ENCODE peak calls at places on chromosomes 16 and 17, in eight cellular contexts. M is H54; T is NCI-H1694; X is stimulated activated CD4-positive, alpha-beta T cell treated with anti-CD3 and anti-CD28 coated beads, TNF-alpha, amount 100 ng/mL, for 48 hours; J is activated T-cell treated with anti-CD3 and anti-CD28 coated beads, Interleukin-2, amount 50 U/mL, for 72 hours; W is activated naive CD8-positive, alpha-beta T cell treated with anti-CD3 and anti-CD28 coated beads, Interleukin-2, amount 50 U/mL, for 16 hours; K is adipocyte; S is NCI-H1436. Q is an unnamed sample.

GRCh38 chr17:15480209-15480608 is 12.8 kb upstream of the CDRT4 start:
- DNase-seq in S (no peak), M (no peak), T (no peak), K (no peak), W (no peak), J (no peak), X (no peak), Q (no peak)

GRCh38 chr17:73068322-73069153 is 23.9 kb downstream of the SLC39A11 start:
- DNase-seq in T (no peak), M (no peak), X (no peak), S (peak), K (peak), W (no peak), J (no peak), Q (peak)

GRCh38 chr16:87074635-87075318 is 242.4 kb downstream of the C16orf95 start:
- DNase-seq in W (no peak), S (no peak), X (no peak), M (no peak), T (no peak), K (no peak), J (no peak), Q (no peak)

GRCh38 chr17:35804658-35805192 is 4.6 kb upstream of the TAF15 start:
- DNase-seq in S (peak), T (peak), M (peak), K (peak), J (peak), X (no peak), W (no peak), Q (peak)

GRCh38 chr17:42744283-42744805 is 496 bp downstream of the EZH1 start:
- DNase-seq in X (peak), M (peak), J (peak), T (peak), W (peak), S (peak), K (peak), Q (peak)

GRCh38 chr16:86002178-86002577 is 103.2 kb downstream of the IRF8 start:
- DNase-seq in T (no peak), M (no peak), J (no peak), W (no peak), S (no peak), X (no peak), K (no peak), Q (no peak)

GRCh38 chr17:17495448-17496188 is 577 bp downstream of the RASD1 start:
- DNase-seq in W (no peak), X (no peak), T (no peak), K (no peak), J (peak), M (no peak), S (no peak), Q (no peak)

GRCh38 chr17:72790194-72790593 is 302.3 kb downstream of the SLC39A11 start:
- DNase-seq in J (no peak), W (no peak), S (no peak), K (no peak), T (no peak), X (no peak), M (no peak), Q (no peak)

GRCh38 chr17:45314761-45315549 is 1.9 kb downstream of the MAP3K14 start:
- DNase-seq in X (no peak), T (no peak), S (no peak), W (no peak), J (peak), M (no peak), K (peak), Q (no peak)

GRCh38 chr17:34527908-34528470 is 51.4 kb upstream of the TMEM132E start:
- DNase-seq in M (no peak), J (no peak), T (no peak), X (no peak), K (no peak), S (no peak), W (no peak), Q (peak)

GRCh38 chr16:74601131-74601871 is 5.6 kb downstream of the GLG1 start:
- DNase-seq in X (no peak), J (peak), M (no peak), T (no peak), W (peak), K (no peak), S (no peak), Q (no peak)

GRCh38 chr17:43880420-43880991 is 26.8 kb downstream of the MPP2 start:
- DNase-seq in K (peak), J (peak), X (peak), W (peak), M (peak), T (peak), S (peak), Q (peak)

GRCh38 chr17:81082177-81083073 is 47.5 kb downstream of the BAIAP2 start:
- DNase-seq in T (no peak), X (no peak), K (no peak), M (no peak), J (no peak), W (no peak), S (no peak), Q (no peak)

GRCh38 chr16:87706278-87707000 is 59.3 kb downstream of the KLHDC4 start:
- DNase-seq in X (no peak), T (no peak), M (no peak), S (no peak), W (no peak), J (no peak), K (no peak), Q (no peak)

GRCh38 chr17:69857412-69857835 is 217.6 kb upstream of the KCNJ16 start:
- DNase-seq in X (no peak), K (peak), J (no peak), M (no peak), W (no peak), T (no peak), S (no peak), Q (no peak)

GRCh38 chr17:16925461-16926060 is 46.4 kb downstream of the TNFRSF13B start:
- DNase-seq in W (no peak), J (no peak), T (no peak), X (no peak), K (no peak), M (no peak), S (no peak), Q (no peak)

GRCh38 chr17:62805234-62805633 is 2.9 kb downstream of the MARCHF10 start:
- DNase-seq in T (no peak), S (no peak), J (no peak), W (no peak), X (no peak), K (no peak), M (no peak), Q (no peak)

GRCh38 chr16:72590179-72590937 is 418.4 kb upstream of the PMFBP1 start:
- DNase-seq in J (no peak), W (no peak), T (no peak), S (no peak), K (no peak), M (no peak), X (no peak), Q (peak)

GRCh38 chr17:67375761-67376160 is 1.3 kb upstream of the PITPNC1 start:
- DNase-seq in T (no peak), K (no peak), M (no peak), S (no peak), W (no peak), X (no peak), J (no peak), Q (no peak)

GRCh38 chr17:8163978-8164814 is 1.4 kb upstream of the VAMP2 start:
- DNase-seq in J (peak), S (peak), W (no peak), M (no peak), X (peak), T (peak), K (peak), Q (no peak)

GRCh38 chr17:70365098-70365583 is 195.8 kb downstream of the KCNJ2 start:
- DNase-seq in K (no peak), J (no peak), S (no peak), W (no peak), X (no peak), M (no peak), T (no peak), Q (no peak)

GRCh38 chr16:77657016-77657415 is 65.3 kb upstream of the NUDT7 start:
- DNase-seq in K (no peak), M (no peak), S (no peak), W (no peak), J (no peak), T (no peak), X (no peak), Q (peak)

GRCh38 chr16:81841709-81842108 is 62.6 kb downstream of the PLCG2 start:
- DNase-seq in T (no peak), K (no peak), J (no peak), S (no peak), W (no peak), M (no peak), X (no peak), Q (no peak)

GRCh38 chr17:73584987-73585386 is 59.3 kb downstream of the SDK2 start:
- DNase-seq in K (no peak), T (no peak), W (no peak), J (no peak), S (no peak), X (no peak), M (no peak), Q (no peak)

Q was measured in BE2C.